ENCODE peak calls at places on chromosomes 6 and 20, in eight cellular contexts. U is left lung, E is heart left ventricle, X is neuronal stem cell, V is endodermal cell, O is OCI-LY7, D is colonic mucosa, H is RWPE1. W is an unnamed sample.

GRCh38 chr6:117906905-117907599 is at the start of gene SLC35F1:
- DNase-seq in U (peak; percentile 78), E (peak; percentile 31), X (peak; percentile 74), V (peak; percentile 94), O (no peak), D (no peak), H (peak; percentile 17), W (peak; percentile 1)

GRCh38 chr6:162358625-162359024 is 368.9 kb downstream of the PRKN start:
- DNase-seq in U (no peak), E (no peak), X (no peak), V (no peak), O (no peak), D (no peak), H (no peak), W (no peak)

GRCh38 chr20:53050338-53050737 is 78.2 kb downstream of the TSHZ2 start:
- DNase-seq in U (no peak), E (no peak), X (no peak), V (no peak), O (no peak), D (no peak), H (no peak), W (no peak)

GRCh38 chr20:47557791-47558190 is 56.1 kb downstream of the NCOA3 start:
- DNase-seq in U (no peak), E (no peak), X (no peak), V (no peak), O (no peak), D (no peak), H (no peak), W (no peak)

GRCh38 chr20:46712056-46712636 is 2.7 kb downstream of the SLC2A10 start:
- DNase-seq in U (no peak), E (no peak), X (no peak), V (no peak), O (no peak), D (no peak), H (no peak), W (no peak)

GRCh38 chr6:141140905-141141304 is 991.8 kb upstream of the GJE1 start:
- DNase-seq in U (no peak), E (no peak), X (no peak), V (no peak), O (no peak), D (no peak), H (no peak), W (no peak)

GRCh38 chr20:37677969-37678610 is 15.7 kb upstream of the CTNNBL1 start:
- DNase-seq in U (no peak), E (no peak), X (no peak), V (no peak), O (no peak), D (no peak), H (no peak), W (no peak)

GRCh38 chr6:149846321-149846720 is 17.8 kb downstream of the LRP11 start:
- DNase-seq in U (peak; percentile 85), E (no peak), X (no peak), V (peak; percentile 51), O (no peak), D (no peak), H (peak; percentile 63), W (no peak)

GRCh38 chr6:21500894-21501293 is 92.7 kb upstream of the SOX4 start:
- DNase-seq in U (no peak), E (no peak), X (no peak), V (no peak), O (no peak), D (peak; percentile 68), H (no peak), W (peak; percentile 65)

GRCh38 chr6:81451787-81452186 is 300.7 kb downstream of the TENT5A start:
- DNase-seq in U (no peak), E (no peak), X (peak; percentile 6), V (peak; percentile 38), O (no peak), D (no peak), H (peak; percentile 39), W (peak; percentile 9)

GRCh38 chr6:77092971-77093370 is 370.3 kb downstream of the HTR1B start:
- DNase-seq in U (no peak), E (no peak), X (no peak), V (no peak), O (no peak), D (no peak), H (no peak), W (no peak)

GRCh38 chr6:10395171-10395945 is 19.5 kb downstream of the TFAP2A start:
- DNase-seq in U (no peak), E (no peak), X (no peak), V (no peak), O (no peak), D (no peak), H (no peak), W (no peak)

DNA sequence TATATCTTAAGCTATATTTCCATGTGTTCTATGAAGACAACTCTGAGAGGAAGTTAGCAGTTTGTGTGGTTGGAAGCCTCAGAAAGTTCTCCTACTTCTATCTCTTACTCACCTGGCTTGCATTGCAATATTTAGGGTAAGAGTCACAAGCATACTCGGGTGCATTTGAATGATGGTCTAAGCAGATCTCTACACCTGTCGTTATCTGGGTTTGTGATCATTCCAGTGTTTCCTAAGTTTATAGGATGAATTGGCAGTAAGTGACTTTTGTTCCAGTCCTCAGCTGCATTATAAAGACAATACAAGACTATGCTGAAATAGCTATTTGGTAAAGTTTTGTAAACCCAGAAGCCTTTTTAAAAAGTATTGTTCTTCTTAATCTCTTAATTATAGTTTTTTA is 36.9 kb downstream of the CBFA2T2 start:
- DNase-seq in U (no peak), E (no peak), X (no peak), V (no peak), O (no peak), D (no peak), H (no peak), W (no peak)
- H3K27ac ChIP-seq in U (no peak overlapping the region), E (no peak overlapping the region), X (no peak overlapping the region), V (no peak overlapping the region), O (no peak overlapping the region), D (no peak overlapping the region), H (no peak overlapping the region), W (no peak overlapping the region)

GRCh38 chr6:156961282-156961892 is 184.2 kb downstream of the ARID1B start:
- DNase-seq in U (no peak), E (no peak), X (no peak), V (no peak), O (no peak), D (no peak), H (no peak), W (no peak)

GRCh38 chr6:156967852-156968251 is 190.7 kb downstream of the ARID1B start:
- DNase-seq in U (no peak), E (no peak), X (no peak), V (no peak), O (no peak), D (no peak), H (no peak), W (no peak)

GRCh38 chr6:156960525-156960924 is 183.3 kb downstream of the ARID1B start:
- DNase-seq in U (no peak), E (no peak), X (no peak), V (no peak), O (no peak), D (no peak), H (no peak), W (no peak)

GRCh38 chr6:156969233-156969632 is 192.1 kb downstream of the ARID1B start:
- DNase-seq in U (no peak), E (no peak), X (no peak), V (no peak), O (no peak), D (no peak), H (no peak), W (no peak)

GRCh38 chr6:156963712-156964700 is 186.8 kb downstream of the ARID1B start:
- DNase-seq in U (no peak), E (no peak), X (no peak), V (no peak), O (peak; percentile 34), D (no peak), H (no peak), W (peak; percentile 58)
- H3K27ac ChIP-seq in U (peak overlapping the region; percentile 35), E (no peak overlapping the region), X (no peak overlapping the region), V (peak overlapping the region; percentile 18), O (no peak overlapping the region), D (no peak overlapping the region), H (no peak overlapping the region), W (no peak overlapping the region)

GRCh38 chr6:169832247-169832948 is 81.0 kb downstream of the ERMARD start:
- DNase-seq in U (no peak), E (no peak), X (no peak), V (peak; percentile 41), O (no peak), D (peak; percentile 4), H (no peak), W (peak; percentile 43)
- H3K27ac ChIP-seq in U (no peak overlapping the region), E (no peak overlapping the region), X (no peak overlapping the region), V (no peak overlapping the region), O (no peak overlapping the region), D (no peak overlapping the region), H (no peak overlapping the region), W (no peak overlapping the region)

GRCh38 chr20:57032847-57033246 is 233.6 kb downstream of the BMP7 start:
- DNase-seq in U (no peak), E (no peak), X (no peak), V (no peak), O (no peak), D (no peak), H (no peak), W (no peak)
- H3K27ac ChIP-seq in U (no peak overlapping the region), E (no peak overlapping the region), X (no peak overlapping the region), V (no peak overlapping the region), O (no peak overlapping the region), D (no peak overlapping the region), H (no peak overlapping the region), W (no peak overlapping the region)

GRCh38 chr20:25024171-25024570 is 31.6 kb upstream of the APMAP start:
- DNase-seq in U (peak; percentile 39), E (peak; percentile 6), X (no peak), V (peak; percentile 20), O (no peak), D (no peak), H (no peak), W (no peak)
- H3K27ac ChIP-seq in U (no peak overlapping the region), E (no peak overlapping the region), X (no peak overlapping the region), V (no peak overlapping the region), O (no peak overlapping the region), D (no peak overlapping the region), H (no peak overlapping the region), W (peak overlapping the region; percentile 68)

GRCh38 chr6:147534116-147534865 is 25.8 kb downstream of the SAMD5 start:
- DNase-seq in U (no peak), E (no peak), X (no peak), V (no peak), O (no peak), D (no peak), H (no peak), W (no peak)
- H3K27ac ChIP-seq in U (no peak overlapping the region), E (no peak overlapping the region), X (no peak overlapping the region), V (no peak overlapping the region), O (no peak overlapping the region), D (no peak overlapping the region), H (no peak overlapping the region), W (no peak overlapping the region)